ENCODE peak calls at places on chromosomes 5 and 9, in nine cellular contexts. One of them, this sample, is unnamed.

GRCh38 chr5:153223376-153223775 is 267.1 kb upstream of the GRIA1 start:
- DNase-seq in brain microvascular endothelial cell: peak; percentile 5
- DNase-seq in tibial nerve: no peak
- DNase-seq in neural crest cell: no peak
- DNase-seq in astrocyte of the cerebellum: no peak
- DNase-seq in omental fat pad: no peak
- DNase-seq in psoas muscle: no peak
- DNase-seq in B cell: no peak
- DNase-seq in GM10248: no peak
- DNase-seq in this sample: no peak

GRCh38 chr5:2387224-2388004 is 364.1 kb downstream of the IRX2 start:
- DNase-seq in tibial nerve: no peak
- DNase-seq in neural crest cell: no peak
- DNase-seq in omental fat pad: no peak
- DNase-seq in astrocyte of the cerebellum: no peak
- DNase-seq in psoas muscle: no peak
- DNase-seq in B cell: no peak
- DNase-seq in GM10248: no peak
- DNase-seq in brain microvascular endothelial cell: peak; percentile 5
- DNase-seq in this sample: no peak

GRCh38 chr9:126327016-126327749 is 554 bp downstream of the MVB12B start:
- DNase-seq in B cell: no peak
- DNase-seq in psoas muscle: peak; percentile 32
- DNase-seq in brain microvascular endothelial cell: no peak
- DNase-seq in astrocyte of the cerebellum: no peak
- DNase-seq in omental fat pad: no peak
- DNase-seq in neural crest cell: no peak
- DNase-seq in tibial nerve: no peak
- DNase-seq in GM10248: no peak
- DNase-seq in this sample: no peak

GRCh38 chr9:128846680-128847030 is 17.1 kb upstream of the SPOUT1 start:
- DNase-seq in omental fat pad: no peak
- DNase-seq in brain microvascular endothelial cell: no peak
- DNase-seq in GM10248: no peak
- DNase-seq in astrocyte of the cerebellum: no peak
- DNase-seq in neural crest cell: no peak
- DNase-seq in psoas muscle: no peak
- DNase-seq in tibial nerve: no peak
- DNase-seq in B cell: no peak
- DNase-seq in this sample: no peak

GRCh38 chr9:7489018-7489417 is 310.6 kb downstream of the DMAC1 start:
- DNase-seq in astrocyte of the cerebellum: no peak
- DNase-seq in tibial nerve: peak; percentile 25
- DNase-seq in brain microvascular endothelial cell: no peak
- DNase-seq in omental fat pad: no peak
- DNase-seq in neural crest cell: no peak
- DNase-seq in psoas muscle: peak; percentile 30
- DNase-seq in GM10248: no peak
- DNase-seq in B cell: no peak
- DNase-seq in this sample: no peak

GRCh38 chr5:148205044-148205813 is 2.4 kb downstream of the SPINK6 start:
- DNase-seq in neural crest cell: no peak
- DNase-seq in astrocyte of the cerebellum: no peak
- DNase-seq in psoas muscle: no peak
- DNase-seq in tibial nerve: no peak
- DNase-seq in B cell: no peak
- DNase-seq in omental fat pad: no peak
- DNase-seq in brain microvascular endothelial cell: no peak
- DNase-seq in GM10248: no peak
- DNase-seq in this sample: peak; percentile 47

GRCh38 chr5:16144416-16144815 is 35.2 kb downstream of the MARCHF11 start:
- DNase-seq in B cell: no peak
- DNase-seq in brain microvascular endothelial cell: no peak
- DNase-seq in psoas muscle: no peak
- DNase-seq in astrocyte of the cerebellum: no peak
- DNase-seq in omental fat pad: no peak
- DNase-seq in neural crest cell: no peak
- DNase-seq in GM10248: no peak
- DNase-seq in tibial nerve: no peak
- DNase-seq in this sample: no peak

GRCh38 chr5:133200256-133200655 is 148.4 kb downstream of the HSPA4 start:
- DNase-seq in brain microvascular endothelial cell: no peak
- DNase-seq in GM10248: no peak
- DNase-seq in tibial nerve: no peak
- DNase-seq in B cell: no peak
- DNase-seq in psoas muscle: no peak
- DNase-seq in omental fat pad: no peak
- DNase-seq in astrocyte of the cerebellum: no peak
- DNase-seq in neural crest cell: no peak
- DNase-seq in this sample: no peak

GRCh38 chr9:136854113-136854841 is 2.1 kb downstream of the MAMDC4 start:
- DNase-seq in neural crest cell: no peak
- DNase-seq in tibial nerve: no peak
- DNase-seq in GM10248: no peak
- DNase-seq in omental fat pad: no peak
- DNase-seq in psoas muscle: peak; percentile 21
- DNase-seq in brain microvascular endothelial cell: no peak
- DNase-seq in astrocyte of the cerebellum: no peak
- DNase-seq in B cell: peak; percentile 39
- DNase-seq in this sample: no peak

GRCh38 chr5:74673011-74673790 is 11.8 kb upstream of the HEXB start:
- DNase-seq in astrocyte of the cerebellum: peak; percentile 39
- DNase-seq in GM10248: no peak
- DNase-seq in omental fat pad: no peak
- DNase-seq in brain microvascular endothelial cell: no peak
- DNase-seq in tibial nerve: peak; percentile 17
- DNase-seq in B cell: no peak
- DNase-seq in psoas muscle: no peak
- DNase-seq in neural crest cell: no peak
- DNase-seq in this sample: no peak

GRCh38 chr5:179900707-179901106 is 7.0 kb downstream of the TBC1D9B start:
- DNase-seq in omental fat pad: no peak
- DNase-seq in B cell: no peak
- DNase-seq in brain microvascular endothelial cell: no peak
- DNase-seq in GM10248: no peak
- DNase-seq in astrocyte of the cerebellum: no peak
- DNase-seq in tibial nerve: no peak
- DNase-seq in psoas muscle: peak; percentile 45
- DNase-seq in neural crest cell: no peak
- DNase-seq in this sample: no peak

GRCh38 chr5:163104496-163104895 is 332.9 kb upstream of the CCNG1 start:
- DNase-seq in neural crest cell: no peak
- DNase-seq in psoas muscle: no peak
- DNase-seq in astrocyte of the cerebellum: no peak
- DNase-seq in B cell: no peak
- DNase-seq in brain microvascular endothelial cell: no peak
- DNase-seq in tibial nerve: no peak
- DNase-seq in GM10248: no peak
- DNase-seq in omental fat pad: no peak
- DNase-seq in this sample: no peak

GRCh38 chr5:131812371-131813160 is 15.7 kb upstream of the FNIP1 start:
- DNase-seq in tibial nerve: no peak
- DNase-seq in neural crest cell: no peak
- DNase-seq in GM10248: no peak
- DNase-seq in astrocyte of the cerebellum: no peak
- DNase-seq in brain microvascular endothelial cell: no peak
- DNase-seq in B cell: no peak
- DNase-seq in omental fat pad: no peak
- DNase-seq in psoas muscle: no peak
- DNase-seq in this sample: no peak

GRCh38 chr9:113462781-113463286 is 693 bp upstream of the RGS3 start:
- DNase-seq in psoas muscle: no peak
- DNase-seq in brain microvascular endothelial cell: no peak
- DNase-seq in tibial nerve: no peak
- DNase-seq in neural crest cell: no peak
- DNase-seq in omental fat pad: no peak
- DNase-seq in astrocyte of the cerebellum: no peak
- DNase-seq in GM10248: no peak
- DNase-seq in B cell: no peak
- DNase-seq in this sample: no peak

GRCh38 chr9:111926421-111926875 is 29.8 kb downstream of the UGCG start:
- DNase-seq in brain microvascular endothelial cell: peak; percentile 91
- DNase-seq in tibial nerve: no peak
- DNase-seq in psoas muscle: peak; percentile 31
- DNase-seq in neural crest cell: no peak
- DNase-seq in omental fat pad: no peak
- DNase-seq in B cell: peak; percentile 83
- DNase-seq in astrocyte of the cerebellum: no peak
- DNase-seq in GM10248: peak; percentile 78
- DNase-seq in this sample: peak; percentile 49

GRCh38 chr5:11602298-11602697 is 301.9 kb downstream of the CTNND2 start:
- DNase-seq in GM10248: no peak
- DNase-seq in neural crest cell: no peak
- DNase-seq in omental fat pad: no peak
- DNase-seq in brain microvascular endothelial cell: no peak
- DNase-seq in tibial nerve: no peak
- DNase-seq in astrocyte of the cerebellum: no peak
- DNase-seq in B cell: no peak
- DNase-seq in psoas muscle: no peak
- DNase-seq in this sample: no peak

GRCh38 chr5:83513081-83513480 is 41.5 kb downstream of the VCAN start:
- DNase-seq in psoas muscle: no peak
- DNase-seq in brain microvascular endothelial cell: no peak
- DNase-seq in astrocyte of the cerebellum: no peak
- DNase-seq in tibial nerve: no peak
- DNase-seq in omental fat pad: no peak
- DNase-seq in B cell: no peak
- DNase-seq in neural crest cell: no peak
- DNase-seq in GM10248: no peak
- DNase-seq in this sample: no peak

DNA sequence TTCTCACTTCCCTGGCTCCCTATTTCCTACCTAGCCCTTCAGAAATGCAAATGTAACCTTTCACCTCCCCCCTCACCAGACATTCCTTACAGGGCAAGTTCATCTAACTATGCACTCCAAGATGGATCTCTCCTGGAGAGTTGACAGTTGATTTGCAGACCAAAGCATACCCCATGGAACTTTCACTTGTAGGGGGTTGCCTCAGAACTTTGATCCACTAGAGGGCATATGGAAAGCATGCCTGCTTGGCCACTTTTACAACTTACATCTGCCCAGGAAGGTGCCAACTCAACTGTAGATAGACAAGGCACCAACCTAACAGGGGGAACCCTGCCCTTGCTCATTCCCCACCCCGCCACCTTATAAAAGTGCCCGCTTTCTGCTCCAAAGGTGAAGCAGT is 187.8 kb downstream of the NXNL2 start:
- DNase-seq in psoas muscle: no peak
- DNase-seq in neural crest cell: no peak
- DNase-seq in B cell: no peak
- DNase-seq in tibial nerve: no peak
- DNase-seq in brain microvascular endothelial cell: no peak
- DNase-seq in astrocyte of the cerebellum: no peak
- DNase-seq in omental fat pad: no peak
- DNase-seq in GM10248: no peak
- DNase-seq in this sample: no peak
- TF ChIP-seq CTCF in psoas muscle: no peak
- TF ChIP-seq CTCF in neural crest cell: no peak
- TF ChIP-seq CTCF in B cell: peak; percentile 31
- TF ChIP-seq CTCF in tibial nerve: no peak
- TF ChIP-seq CTCF in brain microvascular endothelial cell: peak; percentile 73
- TF ChIP-seq CTCF in astrocyte of the cerebellum: peak; percentile 67
- TF ChIP-seq CTCF in omental fat pad: no peak
- TF ChIP-seq CTCF in GM10248: no peak
- TF ChIP-seq CTCF in this sample: peak; percentile 53

GRCh38 chr5:113123563-113123962 is 147.0 kb downstream of the DCP2 start:
- DNase-seq in tibial nerve: no peak
- DNase-seq in astrocyte of the cerebellum: no peak
- DNase-seq in psoas muscle: no peak
- DNase-seq in GM10248: no peak
- DNase-seq in brain microvascular endothelial cell: no peak
- DNase-seq in neural crest cell: no peak
- DNase-seq in omental fat pad: no peak
- DNase-seq in B cell: no peak
- DNase-seq in this sample: no peak
- TF ChIP-seq CTCF in tibial nerve: no peak
- TF ChIP-seq CTCF in astrocyte of the cerebellum: peak; percentile 34
- TF ChIP-seq CTCF in psoas muscle: no peak
- TF ChIP-seq CTCF in GM10248: no peak
- TF ChIP-seq CTCF in brain microvascular endothelial cell: peak; percentile 54
- TF ChIP-seq CTCF in neural crest cell: peak; percentile 45
- TF ChIP-seq CTCF in omental fat pad: no peak
- TF ChIP-seq CTCF in B cell: no peak
- TF ChIP-seq CTCF in this sample: no peak

DNA sequence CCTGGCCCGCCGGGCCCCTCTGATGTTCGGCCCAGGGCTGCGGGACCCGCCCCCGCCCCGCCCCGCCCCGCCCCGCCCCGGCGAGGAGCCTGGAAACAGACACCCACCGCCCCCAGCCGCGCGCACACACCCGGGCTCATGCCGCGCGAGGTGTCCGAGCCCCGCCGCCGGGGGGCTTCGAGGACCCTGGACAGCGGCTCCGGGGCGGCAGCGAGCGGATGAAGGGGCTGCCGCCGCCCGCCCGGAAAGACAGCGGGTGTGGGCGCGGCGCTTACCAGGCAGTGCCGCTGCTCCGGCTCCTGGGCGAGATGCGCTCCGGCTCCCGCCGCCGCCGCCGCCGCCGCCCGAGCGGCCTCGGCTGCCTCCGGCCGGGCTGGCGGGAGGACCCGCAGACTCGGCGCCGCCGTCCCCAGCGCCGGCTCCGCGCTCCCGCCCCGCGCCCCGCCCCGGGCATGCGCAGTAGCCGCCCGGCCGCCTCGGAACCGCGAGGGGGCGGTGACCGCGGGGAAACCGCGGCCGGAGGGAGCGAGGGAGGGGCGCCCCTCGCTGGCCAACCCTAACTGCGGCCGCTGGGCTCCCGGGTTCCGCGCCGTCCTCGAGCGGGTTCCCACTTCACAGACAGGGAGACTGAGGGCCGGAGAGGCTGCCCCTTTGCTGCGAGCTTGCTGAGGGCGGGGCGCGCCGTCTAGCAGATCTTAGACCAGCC is at the start of gene GPRIN1:
- DNase-seq in astrocyte of the cerebellum: no peak
- DNase-seq in GM10248: peak; percentile 96
- DNase-seq in omental fat pad: no peak
- DNase-seq in neural crest cell: peak; percentile 70
- DNase-seq in psoas muscle: peak; percentile 63
- DNase-seq in tibial nerve: no peak
- DNase-seq in B cell: peak; percentile 57
- DNase-seq in brain microvascular endothelial cell: no peak
- DNase-seq in this sample: no peak
- TF ChIP-seq CTCF in astrocyte of the cerebellum: peak; percentile 14
- TF ChIP-seq CTCF in GM10248: peak; percentile 49
- TF ChIP-seq CTCF in omental fat pad: no peak
- TF ChIP-seq CTCF in neural crest cell: peak; percentile 37
- TF ChIP-seq CTCF in psoas muscle: peak; percentile 38
- TF ChIP-seq CTCF in tibial nerve: no peak
- TF ChIP-seq CTCF in B cell: peak; percentile 17
- TF ChIP-seq CTCF in brain microvascular endothelial cell: peak; percentile 16
- TF ChIP-seq CTCF in this sample: no peak

DNA sequence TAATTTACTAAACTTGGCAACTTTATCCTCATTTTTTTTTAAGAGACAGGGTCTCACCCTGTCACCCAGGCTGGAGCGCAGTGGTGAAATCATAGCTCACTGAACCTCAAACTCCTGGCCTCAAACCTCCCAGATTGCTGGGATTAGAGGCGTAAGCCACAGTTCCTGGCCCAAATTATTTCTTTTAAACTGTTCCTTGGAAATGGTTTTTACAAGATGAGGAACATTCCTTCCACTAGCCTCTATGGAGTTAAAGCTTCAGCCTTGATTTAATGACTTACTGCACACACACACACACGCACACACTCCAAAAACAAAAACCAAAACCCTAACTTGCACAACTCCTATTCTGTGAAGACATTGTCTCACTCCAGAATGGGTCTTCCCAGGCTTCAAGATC is 77.2 kb upstream of the TARS1 start:
- DNase-seq in GM10248: no peak
- DNase-seq in tibial nerve: no peak
- DNase-seq in omental fat pad: no peak
- DNase-seq in B cell: no peak
- DNase-seq in brain microvascular endothelial cell: no peak
- DNase-seq in neural crest cell: no peak
- DNase-seq in astrocyte of the cerebellum: no peak
- DNase-seq in psoas muscle: no peak
- DNase-seq in this sample: no peak
- TF ChIP-seq CTCF in GM10248: no peak
- TF ChIP-seq CTCF in tibial nerve: no peak
- TF ChIP-seq CTCF in omental fat pad: no peak
- TF ChIP-seq CTCF in B cell: no peak
- TF ChIP-seq CTCF in brain microvascular endothelial cell: no peak
- TF ChIP-seq CTCF in neural crest cell: no peak
- TF ChIP-seq CTCF in astrocyte of the cerebellum: no peak
- TF ChIP-seq CTCF in psoas muscle: no peak
- TF ChIP-seq CTCF in this sample: no peak